ENCODE peak calls at places on chromosomes 16 and 17, in eight cellular contexts. E is left colon, L is COR-L47, D is PC-9, V is posterior cingulate gyrus, Q is lung, X is HL-60, Y is T-helper 2 cell. F is an unnamed sample.

GRCh38 chr16:67199011-67199807 is at the start of gene ELMO3:
- DNase-seq in V (no peak), Q (peak), D (peak), E (peak), L (no peak), Y (no peak), X (no peak), F (no peak)

GRCh38 chr17:34979153-34979552 is 1.2 kb upstream of the LIG3 start:
- DNase-seq in V (no peak), D (no peak), E (no peak), Q (no peak), X (no peak), L (no peak), Y (no peak), F (no peak)

GRCh38 chr16:3112058-3112880 is at the start of gene ZNF205:
- DNase-seq in Y (no peak), D (peak), V (peak), L (peak), Q (peak), E (peak), X (no peak), F (peak)

GRCh38 chr16:54048994-54049929 is 237.3 kb downstream of the IRX3 start:
- DNase-seq in V (no peak), Q (no peak), Y (no peak), X (no peak), L (no peak), D (no peak), E (no peak), F (no peak)

GRCh38 chr16:21666772-21667171 is 3.0 kb downstream of the OTOA start:
- DNase-seq in Y (no peak), Q (no peak), L (no peak), X (no peak), E (no peak), D (no peak), V (no peak), F (no peak)

GRCh38 chr17:1169471-1169908 is 10.3 kb downstream of the ABR start:
- DNase-seq in Q (no peak), V (no peak), X (no peak), D (peak), E (no peak), L (no peak), Y (no peak), F (no peak)

GRCh38 chr16:86363057-86363490 is 147.3 kb upstream of the FOXF1 start:
- DNase-seq in Y (no peak), L (no peak), X (no peak), V (no peak), Q (no peak), E (no peak), D (no peak), F (no peak)

GRCh38 chr17:41442772-41443171 is 2.0 kb upstream of the KRT38 start:
- DNase-seq in E (no peak), V (no peak), Y (no peak), Q (no peak), X (no peak), L (no peak), D (no peak), F (no peak)

GRCh38 chr17:55063857-55064485 is 95.4 kb downstream of the STXBP4 start:
- DNase-seq in X (no peak), Y (no peak), Q (no peak), L (no peak), E (no peak), D (no peak), V (no peak), F (no peak)

GRCh38 chr17:44916781-44917241 is 1.5 kb upstream of the GFAP start:
- DNase-seq in E (no peak), X (no peak), L (peak), V (peak), Q (no peak), Y (no peak), D (peak), F (peak)

GRCh38 chr16:79301036-79301435 is 299.5 kb downstream of the MAF start:
- DNase-seq in D (no peak), Y (no peak), X (no peak), V (no peak), Q (no peak), E (no peak), L (no peak), F (no peak)

GRCh38 chr17:29663155-29663554 is 40.4 kb upstream of the CORO6 start:
- DNase-seq in X (no peak), Q (no peak), D (peak), L (no peak), Y (no peak), V (no peak), E (no peak), F (no peak)

GRCh38 chr16:87631067-87631466 is 28.8 kb downstream of the JPH3 start:
- DNase-seq in E (no peak), V (no peak), L (no peak), Q (no peak), X (no peak), Y (no peak), D (no peak), F (no peak)

GRCh38 chr16:11038777-11039176 is 94.4 kb downstream of the CLEC16A start:
- DNase-seq in D (peak), X (no peak), L (no peak), Q (no peak), V (no peak), E (peak), Y (no peak), F (no peak)

GRCh38 chr17:34827008-34827407 is 134.3 kb downstream of the CCT6B start:
- DNase-seq in Q (no peak), D (no peak), E (peak), Y (no peak), V (no peak), L (no peak), X (no peak), F (no peak)

GRCh38 chr17:44608732-44609435 is 47.4 kb upstream of the MEIOC start:
- DNase-seq in V (no peak), Y (no peak), D (no peak), Q (no peak), X (no peak), E (no peak), L (peak), F (no peak)

GRCh38 chr16:23296994-23297393 is 5.1 kb upstream of the SCNN1B start:
- DNase-seq in E (no peak), D (peak), V (no peak), X (no peak), L (peak), Q (no peak), Y (no peak), F (no peak)

GRCh38 chr17:4500188-4500565 is 1.5 kb downstream of the SPNS2 start:
- DNase-seq in D (no peak), V (no peak), X (no peak), Q (no peak), E (no peak), L (no peak), Y (no peak), F (no peak)

GRCh38 chr17:4341616-4341977 is 24.9 kb downstream of the UBE2G1 start:
- DNase-seq in L (no peak), Y (no peak), D (no peak), E (no peak), Q (no peak), X (no peak), V (no peak), F (no peak)

GRCh38 chr17:15181333-15181732 is 83.8 kb downstream of the PMP22 start:
- DNase-seq in V (no peak), L (no peak), Q (no peak), D (no peak), X (no peak), E (no peak), Y (no peak), F (no peak)